ENCODE peak calls at places on chromosomes 7 and 10, in four cellular contexts. S, G, W and P are unnamed samples.

GRCh38 chr10:79202188-79203013 is 133.6 kb downstream of the ZMIZ1 start:
- DNase-seq in S (peak; percentile 53), G (peak; percentile 38), W (no peak), P (peak; percentile 6)

GRCh38 chr7:4386190-4386589 is 295.9 kb upstream of the FOXK1 start:
- DNase-seq in S (no peak), G (no peak), W (no peak), P (no peak)

GRCh38 chr10:69045441-69046300 is 42.2 kb upstream of the SRGN start:
- DNase-seq in S (peak; percentile 81), G (no peak), W (no peak), P (peak; percentile 14)

GRCh38 chr10:11910102-11910501 is 86.9 kb downstream of the PROSER2 start:
- DNase-seq in S (no peak), G (no peak), W (no peak), P (no peak)

GRCh38 chr10:125886914-125887512 is 5.9 kb upstream of the DHX32 start:
- DNase-seq in S (no peak), G (no peak), W (no peak), P (no peak)

GRCh38 chr7:8436965-8437364 is 3.6 kb downstream of the NXPH1 start:
- DNase-seq in S (peak; percentile 13), G (peak; percentile 57), W (no peak), P (no peak)

GRCh38 chr7:142231716-142232115 is 26.1 kb downstream of the PRSS58 start:
- DNase-seq in S (peak; percentile 2), G (no peak), W (no peak), P (no peak)

GRCh38 chr7:149772821-149773425 is 465 bp downstream of the ZNF467 start:
- DNase-seq in S (no peak), G (peak; percentile 21), W (no peak), P (peak; percentile 33)

GRCh38 chr7:867001-867405 is 9.4 kb upstream of the GET4 start:
- DNase-seq in S (peak; percentile 45), G (peak; percentile 60), W (no peak), P (no peak)

GRCh38 chr7:128361463-128362441 is at the start of gene PRRT4:
- DNase-seq in S (peak; percentile 20), G (peak; percentile 27), W (no peak), P (peak; percentile 51)

GRCh38 chr7:8386926-8387550 is 46.4 kb upstream of the NXPH1 start:
- DNase-seq in S (no peak), G (no peak), W (no peak), P (no peak)

GRCh38 chr7:2029936-2030335 is 202.8 kb downstream of the MAD1L1 start:
- DNase-seq in S (no peak), G (no peak), W (no peak), P (no peak)

GRCh38 chr10:58820862-58821559 is 308.3 kb downstream of the BICC1 start:
- DNase-seq in S (peak; percentile 64), G (no peak), W (no peak), P (no peak)

GRCh38 chr10:13939391-13939790 is 352.6 kb downstream of the PRPF18 start:
- DNase-seq in S (peak; percentile 51), G (no peak), W (no peak), P (no peak)

GRCh38 chr10:58925381-58925780 is 251.1 kb upstream of the PHYHIPL start:
- DNase-seq in S (no peak), G (no peak), W (no peak), P (no peak)